ENCODE peak calls at places on chromosome 5, in six cellular contexts. J is A549; L is heart left ventricle; I is testis; V is OCI-LY7; F is CD4-positive, alpha-beta T cell. G is an unnamed sample.

GRCh38 chr5:94024101-94024500 is 282.7 kb upstream of the POU5F2 start:
- DNase-seq in J (no peak), V (no peak), F (no peak), I (no peak), L (no peak), G (no peak)

GRCh38 chr5:76626738-76627137 is 3.5 kb upstream of the F2RL2 start:
- DNase-seq in V (no peak), J (no peak), F (no peak), I (no peak), L (no peak), G (no peak)

GRCh38 chr5:169650701-169651331 is 13.7 kb downstream of the DOCK2 start:
- DNase-seq in J (no peak), V (peak), L (no peak), I (no peak), F (no peak), G (no peak)

GRCh38 chr5:123448017-123448617 is 24.9 kb upstream of the CEP120 start:
- DNase-seq in L (no peak), V (no peak), F (no peak), J (no peak), I (no peak), G (no peak)

GRCh38 chr5:14247054-14247386 is 103.9 kb downstream of the TRIO start:
- DNase-seq in I (no peak), V (no peak), L (no peak), J (no peak), F (no peak), G (no peak)

GRCh38 chr5:157473383-157474370 is 13.7 kb downstream of the NIPAL4 start:
- DNase-seq in J (no peak), F (no peak), V (no peak), L (no peak), I (no peak), G (no peak)

GRCh38 chr5:23208959-23209431 is 298.4 kb upstream of the PRDM9 start:
- DNase-seq in J (peak), V (peak), F (no peak), I (peak), L (no peak), G (no peak)

GRCh38 chr5:134905246-134905996 is 490 bp downstream of the PCBD2 start:
- DNase-seq in I (peak), J (peak), L (no peak), V (peak), F (peak), G (peak)

GRCh38 chr5:3320317-3320865 is 275.2 kb upstream of the IRX1 start:
- DNase-seq in J (no peak), F (no peak), V (no peak), L (no peak), I (no peak), G (no peak)

GRCh38 chr5:61450880-61451279 is 118.8 kb downstream of the ZSWIM6 start:
- DNase-seq in I (no peak), L (no peak), J (no peak), V (no peak), F (no peak), G (no peak)

GRCh38 chr5:120405291-120405864 is 58.7 kb upstream of the PRR16 start:
- DNase-seq in L (no peak), V (no peak), F (no peak), I (no peak), J (no peak), G (no peak)

GRCh38 chr5:75262278-75262677 is 25.6 kb upstream of the ANKRD31 start:
- DNase-seq in V (no peak), I (no peak), L (no peak), J (no peak), F (no peak), G (no peak)

GRCh38 chr5:91928751-91929521 is 545.8 kb upstream of the ARRDC3 start:
- DNase-seq in F (no peak), V (peak), I (no peak), L (no peak), J (peak), G (no peak)

GRCh38 chr5:149157330-149157729 is 16.0 kb downstream of the ABLIM3 start:
- DNase-seq in V (no peak), I (no peak), J (no peak), F (no peak), L (no peak), G (no peak)

GRCh38 chr5:95823738-95824609 is 1.4 kb upstream of the GLRX start:
- DNase-seq in J (peak), F (peak), V (peak), L (peak), I (peak), G (no peak)

GRCh38 chr5:9188131-9188530 is 357.7 kb downstream of the SEMA5A start:
- DNase-seq in L (no peak), V (no peak), I (no peak), J (no peak), F (no peak), G (no peak)

GRCh38 chr5:95761771-95762680 is 30.9 kb downstream of the RHOBTB3 start:
- DNase-seq in I (no peak), L (no peak), V (peak), J (no peak), F (no peak), G (no peak)

GRCh38 chr5:171483453-171484177 is 64.2 kb downstream of the FGF18 start:
- DNase-seq in V (no peak), I (peak), J (no peak), F (no peak), L (peak), G (no peak)

GRCh38 chr5:11258001-11258400 is 497.0 kb upstream of the DAP start:
- DNase-seq in I (no peak), J (no peak), F (no peak), V (no peak), L (no peak), G (no peak)

GRCh38 chr5:96537386-96537785 is 104.3 kb upstream of the PCSK1 start:
- DNase-seq in I (no peak), L (no peak), J (no peak), V (no peak), F (no peak), G (no peak)

GRCh38 chr5:99901972-99902371 is 633.2 kb upstream of the FAM174A start:
- DNase-seq in L (no peak), V (no peak), F (no peak), J (no peak), I (no peak), G (no peak)

GRCh38 chr5:38468978-38469706 is 87.3 kb downstream of the LIFR start:
- DNase-seq in I (peak), J (no peak), L (peak), V (no peak), F (no peak), G (peak)

GRCh38 chr5:2936413-2936812 is 184.9 kb upstream of the IRX2 start:
- DNase-seq in F (no peak), V (no peak), L (no peak), J (no peak), I (no peak), G (no peak)

GRCh38 chr5:153987310-153987709 is 51.4 kb downstream of the FAM114A2 start:
- DNase-seq in J (no peak), F (no peak), V (no peak), I (no peak), L (no peak), G (no peak)

GRCh38 chr5:55868846-55869245 is 17.7 kb downstream of the IL31RA start:
- DNase-seq in V (no peak), J (peak), F (no peak), I (no peak), L (no peak), G (no peak)

GRCh38 chr5:180860273-180860886 is 696 bp downstream of the ZFP62 start:
- DNase-seq in I (no peak), V (peak), F (peak), J (peak), L (no peak), G (no peak)

GRCh38 chr5:39616131-39616530 is 191.4 kb upstream of the DAB2 start:
- DNase-seq in I (no peak), J (no peak), F (no peak), V (no peak), L (no peak), G (no peak)

GRCh38 chr5:157160001-157160400 is 6.1 kb downstream of the GARIN3 start:
- DNase-seq in F (no peak), J (no peak), I (no peak), L (no peak), V (no peak), G (no peak)

GRCh38 chr5:74232281-74232680 is 408.2 kb downstream of the ENC1 start:
- DNase-seq in I (no peak), J (no peak), L (no peak), V (no peak), F (no peak), G (no peak)
- H3K27ac ChIP-seq in I (no peak), J (no peak), L (no peak), V (no peak), F (no peak), G (no peak)

GRCh38 chr5:65970481-65971367 is 44.3 kb downstream of the ERBIN start:
- DNase-seq in I (peak), J (no peak), L (no peak), V (peak), F (no peak), G (no peak)
- H3K27ac ChIP-seq in I (peak), J (peak), L (no peak), V (peak), F (no peak), G (no peak)

DNA sequence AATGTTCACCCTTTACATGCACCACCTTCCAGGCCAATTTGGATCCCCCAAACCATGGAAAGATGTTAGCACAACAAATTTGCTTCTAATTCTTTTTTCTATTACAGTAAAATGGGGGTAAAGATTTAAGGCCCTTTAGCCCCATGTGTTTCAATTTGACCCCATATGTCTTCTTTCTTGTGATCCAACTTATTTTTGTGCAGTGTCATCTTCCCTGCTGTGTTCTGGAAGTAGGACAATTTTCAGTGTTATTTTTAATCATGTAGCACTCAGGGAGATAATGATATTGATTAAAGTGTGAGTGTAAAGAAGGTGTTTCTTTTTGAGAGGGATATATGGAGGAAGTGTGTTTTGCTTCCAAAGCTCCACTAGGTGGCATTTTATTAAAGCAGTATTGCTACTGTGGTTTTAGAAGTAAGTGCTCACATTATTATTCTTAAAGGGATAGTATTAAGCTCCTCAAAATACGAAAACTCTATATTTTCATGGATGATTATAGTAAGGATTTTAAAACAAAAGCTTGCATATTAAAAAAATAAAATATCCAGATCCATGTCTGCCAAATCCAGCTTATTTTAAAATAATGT is 118.7 kb upstream of the ATP10B start:
- DNase-seq in J (no peak), F (no peak), V (peak), I (no peak), L (no peak), G (no peak)
- H3K27ac ChIP-seq in J (no peak), F (no peak), V (no peak), I (no peak), L (no peak), G (no peak)

GRCh38 chr5:17434982-17435381 is 63.0 kb upstream of the TAF11L2 start:
- DNase-seq in F (no peak), J (no peak), I (no peak), L (no peak), V (no peak), G (no peak)
- H3K27ac ChIP-seq in F (no peak), J (no peak), I (no peak), L (no peak), V (no peak), G (no peak)

GRCh38 chr5:155539958-155540595 is 526.5 kb downstream of the KIF4B start:
- DNase-seq in L (no peak), I (no peak), J (no peak), F (no peak), V (no peak), G (no peak)
- H3K27ac ChIP-seq in L (no peak), I (no peak), J (no peak), F (no peak), V (no peak), G (no peak)

GRCh38 chr5:396715-397032 is 46.3 kb upstream of the EXOC3 start:
- DNase-seq in L (no peak), I (no peak), F (no peak), V (no peak), J (no peak), G (no peak)

GRCh38 chr5:400282-401215 is 42.4 kb upstream of the EXOC3 start:
- DNase-seq in V (no peak), F (no peak), L (no peak), J (no peak), I (no peak), G (no peak)

GRCh38 chr5:395921-396714 is 46.9 kb upstream of the EXOC3 start:
- DNase-seq in J (no peak), I (no peak), V (no peak), L (no peak), F (no peak), G (no peak)

GRCh38 chr5:399296-400281 is 43.4 kb upstream of the EXOC3 start:
- DNase-seq in L (peak), V (no peak), F (no peak), I (peak), J (peak), G (no peak)

DNA sequence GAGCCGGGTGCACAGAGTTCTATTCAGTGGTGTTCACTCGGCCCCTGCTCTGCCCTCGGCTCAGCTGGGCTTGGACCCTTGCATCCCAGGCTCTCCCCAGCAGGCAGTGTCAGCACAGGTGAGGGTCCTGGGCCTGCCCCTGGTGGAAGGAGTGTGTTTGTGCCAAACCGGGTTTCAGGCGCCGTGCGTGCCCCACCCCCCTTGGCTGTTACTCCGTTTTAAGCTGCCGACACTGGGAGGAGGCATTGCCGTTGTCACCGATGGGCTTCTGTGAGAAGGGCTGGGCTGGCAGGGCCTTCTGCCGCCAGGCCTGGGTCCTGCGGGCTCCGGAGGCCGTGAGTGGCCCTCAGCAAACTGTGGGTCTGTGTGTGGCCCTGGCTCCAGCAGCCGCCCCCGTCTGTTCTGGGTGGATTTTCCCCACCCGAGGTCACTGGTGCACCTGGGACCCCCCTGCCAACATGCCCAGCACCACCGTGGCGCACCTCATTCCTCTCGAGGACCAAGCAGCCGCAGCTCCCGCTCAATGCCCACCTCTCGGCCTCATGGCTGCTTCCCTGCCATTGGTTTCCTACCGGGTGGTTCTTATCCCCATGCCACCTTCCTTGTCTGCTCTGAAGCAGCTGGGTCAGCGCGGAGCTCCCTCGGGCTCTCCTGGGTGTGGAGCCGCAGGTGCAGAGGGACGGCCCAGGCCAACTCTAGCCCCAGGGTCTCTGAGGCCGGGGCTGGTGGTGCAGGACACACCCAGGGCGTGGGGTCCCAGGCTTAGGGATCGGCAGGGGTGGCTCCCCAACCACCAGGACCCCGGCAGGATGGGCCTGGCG is 44.3 kb upstream of the EXOC3 start:
- DNase-seq in J (no peak), I (no peak), V (no peak), F (no peak), L (no peak), G (no peak)
- H3K27ac ChIP-seq in J (no peak), I (no peak), V (no peak), F (no peak), L (no peak), G (no peak)

G was measured in substantia nigra.